ENCODE peak calls at places on chromosomes 16 and 17, in six cellular contexts. One of them, this sample, is unnamed.

GRCh38 chr16:81495321-81496234 is 51.0 kb downstream of the CMIP start:
- DNase-seq in MM.1S: no peak
- DNase-seq in epithelial cell of proximal tubule: no peak
- DNase-seq in Panc1: no peak
- DNase-seq in HL-60: peak; percentile 48
- DNase-seq in transverse colon: peak; percentile 35
- DNase-seq in this sample: no peak

GRCh38 chr17:27376637-27377547 is 79.4 kb upstream of the KSR1 start:
- DNase-seq in MM.1S: no peak
- DNase-seq in epithelial cell of proximal tubule: no peak
- DNase-seq in Panc1: peak; percentile 65
- DNase-seq in HL-60: no peak
- DNase-seq in transverse colon: no peak
- DNase-seq in this sample: no peak

GRCh38 chr16:19092653-19093410 is 20.9 kb upstream of the ITPRIPL2 start:
- DNase-seq in MM.1S: no peak
- DNase-seq in epithelial cell of proximal tubule: no peak
- DNase-seq in Panc1: no peak
- DNase-seq in HL-60: no peak
- DNase-seq in transverse colon: no peak
- DNase-seq in this sample: no peak

GRCh38 chr16:72825912-72826621 is 221.9 kb downstream of the ZFHX3 start:
- DNase-seq in MM.1S: no peak
- DNase-seq in epithelial cell of proximal tubule: no peak
- DNase-seq in Panc1: no peak
- DNase-seq in HL-60: no peak
- DNase-seq in transverse colon: no peak
- DNase-seq in this sample: no peak

GRCh38 chr17:258906-259305 is 77.5 kb upstream of the DOC2B start:
- DNase-seq in MM.1S: no peak
- DNase-seq in epithelial cell of proximal tubule: no peak
- DNase-seq in Panc1: no peak
- DNase-seq in HL-60: no peak
- DNase-seq in transverse colon: no peak
- DNase-seq in this sample: no peak

GRCh38 chr17:67718325-67718941 is 697 bp downstream of the NOL11 start:
- DNase-seq in MM.1S: peak; percentile 34
- DNase-seq in epithelial cell of proximal tubule: no peak
- DNase-seq in Panc1: no peak
- DNase-seq in HL-60: peak; percentile 36
- DNase-seq in transverse colon: peak; percentile 15
- DNase-seq in this sample: no peak

GRCh38 chr16:66097746-66098145 is 268.7 kb upstream of the CDH5 start:
- DNase-seq in MM.1S: no peak
- DNase-seq in epithelial cell of proximal tubule: no peak
- DNase-seq in Panc1: no peak
- DNase-seq in HL-60: no peak
- DNase-seq in transverse colon: no peak
- DNase-seq in this sample: no peak

GRCh38 chr16:85429776-85430522 is 183.2 kb upstream of the GSE1 start:
- DNase-seq in MM.1S: no peak
- DNase-seq in epithelial cell of proximal tubule: no peak
- DNase-seq in Panc1: no peak
- DNase-seq in HL-60: no peak
- DNase-seq in transverse colon: no peak
- DNase-seq in this sample: no peak

GRCh38 chr17:8031261-8031661 is 7.6 kb upstream of the ALOX15B start:
- DNase-seq in MM.1S: no peak
- DNase-seq in epithelial cell of proximal tubule: no peak
- DNase-seq in Panc1: no peak
- DNase-seq in HL-60: no peak
- DNase-seq in transverse colon: no peak
- DNase-seq in this sample: no peak

GRCh38 chr17:35684046-35684802 is 47.2 kb upstream of the RASL10B start:
- DNase-seq in MM.1S: no peak
- DNase-seq in epithelial cell of proximal tubule: peak; percentile 31
- DNase-seq in Panc1: no peak
- DNase-seq in HL-60: no peak
- DNase-seq in transverse colon: no peak
- DNase-seq in this sample: no peak

GRCh38 chr17:36850794-36851193 is 86.5 kb upstream of the LHX1 start:
- DNase-seq in MM.1S: no peak
- DNase-seq in epithelial cell of proximal tubule: no peak
- DNase-seq in Panc1: peak; percentile 12
- DNase-seq in HL-60: no peak
- DNase-seq in transverse colon: no peak
- DNase-seq in this sample: no peak

GRCh38 chr17:72338847-72339790 is 218.3 kb downstream of the SOX9 start:
- DNase-seq in MM.1S: no peak
- DNase-seq in epithelial cell of proximal tubule: peak; percentile 86
- DNase-seq in Panc1: peak; percentile 79
- DNase-seq in HL-60: no peak
- DNase-seq in transverse colon: peak; percentile 17
- DNase-seq in this sample: no peak

GRCh38 chr16:81937305-81938038 is 73.8 kb downstream of the SDR42E1 start:
- DNase-seq in MM.1S: no peak
- DNase-seq in epithelial cell of proximal tubule: no peak
- DNase-seq in Panc1: no peak
- DNase-seq in HL-60: no peak
- DNase-seq in transverse colon: no peak
- DNase-seq in this sample: no peak

GRCh38 chr16:87725596-87726235 is 40.1 kb downstream of the KLHDC4 start:
- DNase-seq in MM.1S: no peak
- DNase-seq in epithelial cell of proximal tubule: no peak
- DNase-seq in Panc1: no peak
- DNase-seq in HL-60: no peak
- DNase-seq in transverse colon: no peak
- DNase-seq in this sample: no peak

GRCh38 chr16:57639172-57639571 is 10.7 kb downstream of the ADGRG1 start:
- DNase-seq in MM.1S: no peak
- DNase-seq in epithelial cell of proximal tubule: no peak
- DNase-seq in Panc1: no peak
- DNase-seq in HL-60: no peak
- DNase-seq in transverse colon: no peak
- DNase-seq in this sample: no peak

GRCh38 chr16:67259705-67260104 is 10.9 kb downstream of the SLC9A5 start:
- DNase-seq in MM.1S: no peak
- DNase-seq in epithelial cell of proximal tubule: no peak
- DNase-seq in Panc1: no peak
- DNase-seq in HL-60: no peak
- DNase-seq in transverse colon: no peak
- DNase-seq in this sample: no peak

GRCh38 chr16:22010902-22011301 is 3.0 kb downstream of the MOSMO start:
- DNase-seq in MM.1S: no peak
- DNase-seq in epithelial cell of proximal tubule: no peak
- DNase-seq in Panc1: no peak
- DNase-seq in HL-60: no peak
- DNase-seq in transverse colon: no peak
- DNase-seq in this sample: no peak

GRCh38 chr17:42675984-42676423 is 790 bp downstream of the PLEKHH3 start:
- DNase-seq in MM.1S: peak; percentile 8
- DNase-seq in epithelial cell of proximal tubule: no peak
- DNase-seq in Panc1: no peak
- DNase-seq in HL-60: no peak
- DNase-seq in transverse colon: peak; percentile 77
- DNase-seq in this sample: peak; percentile 41

GRCh38 chr16:9447195-9447551 is 355.7 kb downstream of the HAPSTR1 start:
- DNase-seq in MM.1S: no peak
- DNase-seq in epithelial cell of proximal tubule: no peak
- DNase-seq in Panc1: no peak
- DNase-seq in HL-60: no peak
- DNase-seq in transverse colon: no peak
- DNase-seq in this sample: no peak

GRCh38 chr17:16491703-16492612 is at the start of gene LRRC75A:
- DNase-seq in MM.1S: peak; percentile 53
- DNase-seq in epithelial cell of proximal tubule: no peak
- DNase-seq in Panc1: no peak
- DNase-seq in HL-60: no peak
- DNase-seq in transverse colon: peak; percentile 57
- DNase-seq in this sample: no peak

GRCh38 chr17:73586921-73587680 is 57.1 kb downstream of the SDK2 start:
- DNase-seq in MM.1S: peak; percentile 12
- DNase-seq in epithelial cell of proximal tubule: no peak
- DNase-seq in Panc1: no peak
- DNase-seq in HL-60: no peak
- DNase-seq in transverse colon: no peak
- DNase-seq in this sample: no peak

DNA sequence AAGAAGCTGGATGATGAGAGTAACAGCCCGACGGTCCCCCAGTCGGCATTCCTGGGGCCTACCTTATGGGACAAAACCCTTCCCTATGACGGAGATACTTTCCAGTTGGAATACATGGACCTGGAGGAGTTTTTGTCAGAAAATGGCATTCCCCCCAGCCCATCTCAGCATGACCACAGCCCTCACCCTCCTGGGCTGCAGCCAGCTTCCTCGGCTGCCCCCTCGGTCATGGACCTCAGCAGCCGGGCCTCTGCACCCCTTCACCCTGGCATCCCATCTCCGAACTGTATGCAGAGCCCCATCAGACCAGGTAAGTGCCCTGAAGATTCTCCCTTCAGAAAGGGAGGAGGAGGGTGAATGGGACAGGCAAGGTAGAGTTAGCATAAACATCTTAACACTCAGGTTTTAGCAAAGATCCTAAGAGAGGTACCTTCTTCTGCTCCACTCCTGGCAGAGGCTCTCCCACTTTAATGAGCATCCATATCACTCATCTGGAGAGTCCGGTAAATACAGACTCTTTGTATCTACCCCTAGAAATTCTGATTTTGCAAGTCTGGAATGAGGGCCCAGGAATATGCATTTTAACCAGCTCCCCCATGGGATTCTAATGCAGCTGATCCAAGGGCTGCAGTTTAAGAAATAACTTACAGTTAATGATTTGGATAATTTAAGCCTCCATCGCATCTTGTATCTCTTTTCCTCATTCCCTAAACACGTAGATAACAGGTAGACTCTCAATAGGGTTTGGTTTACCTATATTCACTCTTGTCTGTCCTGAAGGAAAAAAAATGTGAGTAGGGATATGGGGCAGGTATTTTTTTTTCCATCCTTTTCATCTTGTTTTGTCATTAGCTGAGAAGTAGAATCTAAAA is 3.3 kb downstream of the HLF start:
- DNase-seq in MM.1S: no peak
- DNase-seq in epithelial cell of proximal tubule: no peak
- DNase-seq in Panc1: no peak
- DNase-seq in HL-60: no peak
- DNase-seq in transverse colon: no peak
- DNase-seq in this sample: no peak
- H3K4me3 ChIP-seq in MM.1S: no peak overlapping the region
- H3K4me3 ChIP-seq in epithelial cell of proximal tubule: peak overlapping the region; percentile 86
- H3K4me3 ChIP-seq in Panc1: no peak overlapping the region
- H3K4me3 ChIP-seq in HL-60: no peak overlapping the region
- H3K4me3 ChIP-seq in transverse colon: no peak overlapping the region
- H3K4me3 ChIP-seq in this sample: no peak overlapping the region

GRCh38 chr17:19336938-19337711 is 25.4 kb downstream of the B9D1 start:
- DNase-seq in MM.1S: no peak
- DNase-seq in epithelial cell of proximal tubule: no peak
- DNase-seq in Panc1: no peak
- DNase-seq in HL-60: no peak
- DNase-seq in transverse colon: peak; percentile 56
- DNase-seq in this sample: no peak
- TF ChIP-seq CTCF in MM.1S: no peak
- TF ChIP-seq CTCF in epithelial cell of proximal tubule: no peak
- TF ChIP-seq CTCF in Panc1: no peak
- TF ChIP-seq CTCF in HL-60: no peak
- TF ChIP-seq CTCF in transverse colon: no peak
- TF ChIP-seq CTCF in this sample: peak; percentile 33

DNA sequence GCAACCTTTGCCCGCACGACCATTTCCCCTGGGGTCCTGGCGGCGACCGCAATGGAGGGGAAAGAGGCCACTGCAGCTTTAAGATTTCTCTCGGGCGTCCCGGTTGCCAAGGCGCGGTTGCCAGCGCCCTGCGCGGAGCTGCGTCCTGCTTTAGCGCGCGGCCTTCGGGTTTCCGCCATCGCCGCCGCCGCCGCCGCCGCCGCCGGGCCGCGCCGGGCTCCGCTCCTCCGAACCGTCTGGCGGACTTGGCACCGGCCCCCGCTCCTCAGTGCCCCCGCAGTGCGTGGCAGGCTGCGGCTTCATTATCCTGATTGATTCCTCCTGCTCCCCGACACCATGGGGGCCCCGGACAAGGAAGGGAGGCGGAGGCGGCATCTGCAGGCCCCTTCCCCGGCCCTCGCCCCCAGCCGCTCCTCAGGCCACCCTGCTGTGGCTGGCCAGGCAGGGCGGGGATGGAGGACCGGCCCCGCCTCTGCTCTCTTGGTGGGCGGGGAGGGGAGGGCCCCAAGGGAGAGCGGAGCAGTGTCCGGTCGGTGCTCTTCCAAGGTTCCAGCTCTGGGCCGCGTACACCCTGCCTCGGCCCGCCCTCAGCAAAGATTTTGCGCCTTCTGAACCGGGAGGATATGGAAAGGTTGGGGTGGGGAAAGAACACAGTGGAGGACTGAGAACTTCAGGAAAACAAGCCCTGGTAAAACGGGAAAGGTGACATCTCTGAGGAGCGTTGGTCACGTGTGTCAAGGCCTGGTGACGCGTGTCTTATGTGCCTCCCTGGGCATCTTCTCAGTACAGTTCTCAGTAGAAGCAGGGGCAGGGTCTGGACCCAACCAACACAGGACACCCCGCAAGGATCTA is 34.0 kb downstream of the NEUROD2 start:
- DNase-seq in MM.1S: no peak
- DNase-seq in epithelial cell of proximal tubule: peak; percentile 3
- DNase-seq in Panc1: no peak
- DNase-seq in HL-60: peak; percentile 44
- DNase-seq in transverse colon: peak; percentile 69
- DNase-seq in this sample: peak; percentile 72
- H3K4me3 ChIP-seq in MM.1S: no peak overlapping the region
- H3K4me3 ChIP-seq in epithelial cell of proximal tubule: peak overlapping the region; percentile 64
- H3K4me3 ChIP-seq in Panc1: peak overlapping the region; percentile 51
- H3K4me3 ChIP-seq in HL-60: peak overlapping the region; percentile 31
- H3K4me3 ChIP-seq in transverse colon: peak overlapping the region; percentile 57
- H3K4me3 ChIP-seq in this sample: peak overlapping the region; percentile 57

GRCh38 chr17:75270218-75270965 is 639 bp downstream of the MIF4GD start:
- DNase-seq in MM.1S: peak; percentile 57
- DNase-seq in epithelial cell of proximal tubule: no peak
- DNase-seq in Panc1: peak; percentile 35
- DNase-seq in HL-60: peak; percentile 86
- DNase-seq in transverse colon: peak; percentile 78
- DNase-seq in this sample: no peak
- TF ChIP-seq CTCF in MM.1S: peak; percentile 42
- TF ChIP-seq CTCF in epithelial cell of proximal tubule: peak; percentile 52
- TF ChIP-seq CTCF in Panc1: no peak
- TF ChIP-seq CTCF in HL-60: peak; percentile 0
- TF ChIP-seq CTCF in transverse colon: peak; percentile 25
- TF ChIP-seq CTCF in this sample: peak; percentile 23

DNA sequence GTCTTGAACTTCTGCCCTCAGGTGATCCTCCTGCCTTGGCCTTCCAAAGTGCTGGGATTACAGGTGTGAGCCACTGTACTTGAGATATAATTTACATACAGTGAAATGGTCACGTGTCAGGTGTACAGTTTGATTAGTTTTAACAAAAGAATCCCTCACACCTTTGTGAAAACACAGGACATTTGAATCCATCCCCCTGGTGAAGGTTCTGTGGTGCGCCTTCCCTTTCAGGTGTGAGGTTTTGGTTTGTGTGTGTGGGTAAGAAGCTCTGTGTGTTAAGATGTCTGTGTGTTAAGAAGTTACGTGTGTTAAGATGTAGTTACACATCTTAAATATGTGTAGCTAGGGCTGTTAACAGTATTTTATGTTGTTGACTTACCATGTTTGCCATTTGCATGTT is 4.4 kb downstream of the SEC14L1 start:
- DNase-seq in MM.1S: peak; percentile 80
- DNase-seq in epithelial cell of proximal tubule: no peak
- DNase-seq in Panc1: no peak
- DNase-seq in HL-60: no peak
- DNase-seq in transverse colon: no peak
- DNase-seq in this sample: no peak
- H3K4me3 ChIP-seq in MM.1S: peak overlapping the region; percentile 98
- H3K4me3 ChIP-seq in epithelial cell of proximal tubule: peak overlapping the region; percentile 27
- H3K4me3 ChIP-seq in Panc1: peak overlapping the region; percentile 9
- H3K4me3 ChIP-seq in HL-60: no peak overlapping the region
- H3K4me3 ChIP-seq in transverse colon: no peak overlapping the region
- H3K4me3 ChIP-seq in this sample: no peak overlapping the region